ENCODE peak calls at places on chromosomes 2 and 18, in seven cellular contexts. T, B, O, F, X, M and L are unnamed samples.

GRCh38 chr18:13261658-13262357 is 43.2 kb downstream of the LDLRAD4 start:
- DNase-seq in X (peak; percentile 36), B (no peak), O (no peak), M (no peak), F (no peak), T (no peak), L (no peak)

GRCh38 chr2:9765611-9766531 is 77.4 kb upstream of the TAF1B start:
- DNase-seq in X (peak; percentile 64), F (no peak), T (no peak), B (no peak), O (no peak), M (no peak), L (no peak)

GRCh38 chr2:18903750-18904149 is 314.4 kb upstream of the NT5C1B start:
- DNase-seq in T (no peak), M (no peak), F (no peak), B (no peak), O (no peak), X (no peak), L (no peak)

GRCh38 chr2:180554330-180554729 is 426.1 kb upstream of the UBE2E3 start:
- DNase-seq in O (no peak), T (no peak), X (no peak), B (no peak), F (no peak), M (peak; percentile 6), L (no peak)

GRCh38 chr18:3110034-3110752 is 97.2 kb upstream of the LPIN2 start:
- DNase-seq in X (no peak), B (no peak), F (peak; percentile 60), O (no peak), T (no peak), M (no peak), L (no peak)

GRCh38 chr2:197306691-197307030 is 3.9 kb downstream of the ANKRD44 start:
- DNase-seq in B (peak; percentile 86), M (no peak), T (peak; percentile 73), F (peak; percentile 93), X (no peak), O (peak; percentile 48), L (peak; percentile 34)

GRCh38 chr2:27705851-27706622 is 42.3 kb downstream of the SLC4A1AP start:
- DNase-seq in X (peak; percentile 58), M (peak; percentile 97), B (peak; percentile 91), F (peak; percentile 94), T (peak; percentile 86), O (peak; percentile 68), L (no peak)

GRCh38 chr2:120737802-120738516 is 2.3 kb downstream of the GLI2 start:
- DNase-seq in B (no peak), T (peak; percentile 71), F (peak; percentile 86), O (peak; percentile 29), M (no peak), X (no peak), L (no peak)

DNA sequence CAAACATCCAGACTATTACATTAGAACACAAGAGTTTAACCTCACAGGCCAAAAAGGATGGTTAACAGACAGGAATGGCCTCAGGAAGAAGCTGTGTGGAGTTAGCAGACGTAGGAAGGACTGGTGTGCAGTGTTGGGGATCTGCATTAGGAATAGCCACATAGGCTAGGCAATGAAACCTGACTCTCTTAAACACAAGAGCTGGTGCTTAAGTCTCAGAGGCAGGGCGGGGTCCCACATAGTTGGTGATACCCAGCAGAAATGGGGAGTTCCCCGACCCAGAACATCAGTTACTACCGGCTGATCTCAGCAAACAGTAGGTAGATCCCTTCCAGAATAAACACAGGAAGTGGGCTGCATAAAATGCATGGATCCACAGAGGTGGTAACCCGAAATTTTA is 64.1 kb downstream of the CCDC93 start:
- DNase-seq in B (no peak), O (no peak), M (no peak), F (no peak), X (no peak), T (no peak), L (no peak)
- H3K36me3 ChIP-seq in B (peaks cover 12% of the 10 kb centered on the region), O (peaks cover 70% of the 10 kb centered on the region), M (peaks cover 12% of the 10 kb centered on the region), F (peaks cover 100% of the 10 kb centered on the region), X (peaks cover 4% of the 10 kb centered on the region), T (peaks cover 100% of the 10 kb centered on the region), L (peaks cover 82% of the 10 kb centered on the region)

DNA sequence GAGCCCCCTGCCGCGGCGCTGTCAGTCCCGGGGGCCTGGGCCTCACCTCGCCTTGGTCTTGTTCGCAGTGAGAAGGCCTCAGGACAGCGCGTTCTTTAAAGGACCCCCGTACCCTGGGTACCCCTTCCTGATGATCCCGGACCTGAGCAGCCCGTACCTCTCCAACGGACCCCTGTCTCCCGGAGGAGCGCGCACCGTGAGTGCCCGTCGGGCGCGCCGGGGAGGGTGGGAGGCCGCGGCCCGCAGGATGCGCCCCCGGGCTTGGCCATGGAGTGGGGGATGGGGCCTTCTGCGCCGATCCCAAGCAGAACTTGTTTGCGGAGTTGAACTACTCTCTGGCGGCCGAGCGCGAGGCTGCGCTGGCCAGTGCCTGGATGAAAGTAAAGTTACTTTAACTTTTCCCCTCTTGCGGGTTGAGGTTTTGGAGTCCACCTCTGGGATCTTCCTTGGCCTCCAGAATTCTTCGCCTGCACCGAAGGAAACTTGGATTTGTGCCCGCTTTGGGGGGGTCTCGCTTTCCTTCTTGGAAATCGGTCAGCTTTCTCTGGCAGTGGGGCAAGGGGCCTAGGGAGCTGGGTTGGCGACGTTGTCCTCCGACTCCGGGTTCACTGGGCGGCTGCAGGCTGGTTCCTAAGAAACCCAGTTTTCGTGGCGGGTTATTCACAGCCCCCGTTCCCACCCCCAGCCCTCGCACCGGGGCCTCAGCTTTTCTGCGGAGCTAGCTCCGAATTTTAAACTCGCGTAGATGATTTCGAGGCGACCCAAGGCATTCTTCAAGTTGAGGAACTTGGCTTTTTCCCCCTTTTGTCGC is 1.3 kb downstream of the TCF7L1 start:
- DNase-seq in X (no peak), F (no peak), B (peak; percentile 84), O (peak; percentile 36), T (no peak), M (peak; percentile 53), L (no peak)
- H3K9me3 ChIP-seq in X (no peaks in the 10 kb centered on the region), F (no peaks in the 10 kb centered on the region), B (no peaks in the 10 kb centered on the region), O (no peaks in the 10 kb centered on the region), T (no peaks in the 10 kb centered on the region), M (no peaks in the 10 kb centered on the region), L (no peaks in the 10 kb centered on the region)

GRCh38 chr2:102149644-102150455 is 7.3 kb downstream of the IL1R1 start:
- DNase-seq in F (no peak), O (no peak), B (no peak), X (no peak), M (no peak), T (no peak), L (no peak)
- H3K4me1 ChIP-seq in F (peaks cover 9% of the 10 kb centered on the region), O (peaks cover 8% of the 10 kb centered on the region), B (no peaks in the 10 kb centered on the region), X (no peaks in the 10 kb centered on the region), M (no peaks in the 10 kb centered on the region), T (peaks cover 19% of the 10 kb centered on the region), L (no peaks in the 10 kb centered on the region)

DNA sequence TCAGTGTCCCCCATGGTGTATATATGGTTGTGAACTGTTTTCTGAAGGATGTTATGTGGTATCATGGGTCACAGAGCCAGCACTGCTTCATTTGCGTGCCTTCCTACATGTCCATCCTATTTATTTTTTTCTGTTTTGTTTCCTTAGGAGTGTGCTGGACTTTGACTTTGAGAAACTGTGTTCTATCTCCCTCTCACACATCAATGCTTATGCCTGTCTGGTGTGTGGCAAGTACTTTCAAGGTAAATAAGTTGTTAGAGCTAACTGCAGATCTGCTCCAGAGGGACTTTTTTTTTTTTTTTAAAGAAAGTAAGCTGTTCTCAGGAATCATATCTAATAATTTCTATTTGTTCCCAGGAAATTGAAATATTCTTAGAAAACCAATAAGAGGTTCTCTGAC is 5.4 kb downstream of the USP39 start:
- DNase-seq in T (no peak), B (no peak), X (no peak), O (no peak), M (no peak), F (no peak), L (no peak)
- H3K36me3 ChIP-seq in T (peaks cover 77% of the 10 kb centered on the region), B (peaks cover 2% of the 10 kb centered on the region), X (peaks cover 4% of the 10 kb centered on the region), O (peaks cover 26% of the 10 kb centered on the region), M (peaks cover 23% of the 10 kb centered on the region), F (peaks cover 80% of the 10 kb centered on the region), L (peaks cover 57% of the 10 kb centered on the region)

GRCh38 chr18:78892201-78892600 is 87.4 kb upstream of the SALL3 start:
- DNase-seq in M (no peak), O (peak; percentile 24), F (peak; percentile 57), X (no peak), B (no peak), T (no peak), L (no peak)
- H3K9me3 ChIP-seq in M (no peaks in the 10 kb centered on the region), O (peaks cover 7% of the 10 kb centered on the region), F (peaks cover 31% of the 10 kb centered on the region), X (no peaks in the 10 kb centered on the region), B (peaks cover 2% of the 10 kb centered on the region), T (peaks cover 4% of the 10 kb centered on the region), L (peaks cover 6% of the 10 kb centered on the region)

DNA sequence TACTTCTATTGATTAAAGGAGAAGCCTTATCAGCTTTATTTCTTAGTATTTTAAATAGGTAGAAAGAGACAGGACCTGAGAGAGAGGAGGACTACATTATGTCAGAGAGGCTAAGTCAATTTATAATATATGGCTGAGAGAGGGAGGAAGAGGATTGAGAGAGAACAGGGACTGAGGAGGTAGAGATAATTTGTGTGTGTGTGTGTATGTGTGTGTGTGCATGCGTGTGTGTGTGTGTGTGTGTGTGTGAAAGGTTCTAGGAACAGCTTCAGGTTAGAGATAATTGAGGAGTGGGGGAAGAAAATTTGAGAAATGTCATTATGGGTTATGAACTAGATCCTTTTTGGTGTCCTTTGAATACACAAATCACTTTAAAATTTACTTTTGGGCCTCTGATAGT is 15.2 kb downstream of the DOK1 start:
- DNase-seq in T (no peak), O (no peak), F (no peak), M (no peak), X (no peak), B (no peak), L (no peak)
- H3K4me1 ChIP-seq in T (no peaks in the 10 kb centered on the region), O (no peaks in the 10 kb centered on the region), F (no peaks in the 10 kb centered on the region), M (peaks cover 22% of the 10 kb centered on the region), X (no peaks in the 10 kb centered on the region), B (peaks cover 2% of the 10 kb centered on the region), L (no peaks in the 10 kb centered on the region)

DNA sequence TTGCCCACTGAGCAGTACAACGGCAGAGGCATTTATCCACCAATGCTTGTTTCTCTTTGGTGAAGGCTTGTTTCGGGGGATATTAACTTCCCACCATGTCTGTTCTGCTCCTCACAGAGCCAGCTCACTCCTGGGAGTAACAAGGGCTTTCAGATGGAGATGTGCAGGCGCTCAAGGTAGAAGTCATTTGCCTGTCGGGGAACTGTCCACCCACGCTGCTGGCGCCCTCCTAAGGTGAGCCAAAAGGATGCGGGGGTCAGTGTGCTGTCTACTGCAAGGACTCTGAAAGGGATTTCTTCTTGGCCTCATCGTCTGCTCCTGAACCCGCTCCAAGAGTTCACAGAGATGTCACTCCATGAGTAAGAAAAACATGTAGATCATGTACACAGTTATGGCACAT is 57.0 kb upstream of the CYRIA start:
- DNase-seq in O (no peak), F (peak; percentile 60), M (no peak), T (no peak), B (no peak), X (no peak), L (no peak)
- H3K36me3 ChIP-seq in O (no peaks in the 10 kb centered on the region), F (no peaks in the 10 kb centered on the region), M (no peaks in the 10 kb centered on the region), T (no peaks in the 10 kb centered on the region), B (no peaks in the 10 kb centered on the region), X (no peaks in the 10 kb centered on the region), L (no peaks in the 10 kb centered on the region)

GRCh38 chr2:85945172-85945571 is 56.4 kb upstream of the ST3GAL5 start:
- DNase-seq in F (no peak), M (no peak), O (no peak), X (no peak), T (no peak), B (no peak), L (no peak)

GRCh38 chr2:85947593-85947992 is 58.8 kb upstream of the ST3GAL5 start:
- DNase-seq in O (no peak), X (no peak), M (no peak), T (no peak), B (no peak), F (no peak), L (no peak)

GRCh38 chr2:85949280-85949679 is 60.5 kb upstream of the ST3GAL5 start:
- DNase-seq in F (peak; percentile 72), X (no peak), M (no peak), T (peak; percentile 43), O (peak; percentile 84), B (no peak), L (no peak)

GRCh38 chr2:85942346-85942957 is 53.7 kb upstream of the ST3GAL5 start:
- DNase-seq in T (peak; percentile 5), X (no peak), O (no peak), B (no peak), F (peak; percentile 47), M (no peak), L (no peak)

GRCh38 chr2:85945576-85945975 is 56.8 kb upstream of the ST3GAL5 start:
- DNase-seq in M (no peak), O (no peak), X (no peak), F (peak; percentile 47), B (no peak), T (no peak), L (no peak)
- H3K9me3 ChIP-seq in M (no peaks in the 10 kb centered on the region), O (peaks cover 7% of the 10 kb centered on the region), X (no peaks in the 10 kb centered on the region), F (peaks cover 7% of the 10 kb centered on the region), B (peaks cover 5% of the 10 kb centered on the region), T (no peaks in the 10 kb centered on the region), L (peaks cover 3% of the 10 kb centered on the region)